ENCODE peak calls at places on chromosomes 16 and 17, in eight cellular contexts. H is cardiac muscle cell, T is upper lobe of left lung, P is upper lobe of right lung, Q is fibroblast of the aortic adventitia, Z is heart left ventricle, S is spleen, L is neural progenitor cell. C is an unnamed sample.

GRCh38 chr17:1646199-1646875 is 805 bp upstream of the SCARF1 start:
- DNase-seq in L (no peak), S (peak), Z (no peak), H (no peak), Q (no peak), T (no peak), P (no peak), C (no peak)

GRCh38 chr17:73308017-73308823 is 3.6 kb downstream of the CDC42EP4 start:
- DNase-seq in Q (peak), L (no peak), S (no peak), T (no peak), P (peak), Z (peak), H (peak), C (peak)

GRCh38 chr17:44829558-44830358 is at the start of gene GJC1:
- DNase-seq in Z (peak), Q (no peak), H (peak), P (peak), S (peak), L (peak), T (peak), C (no peak)

GRCh38 chr17:44599298-44600175 is 42.3 kb downstream of the FZD2 start:
- DNase-seq in L (peak), S (no peak), P (no peak), H (peak), Z (peak), Q (peak), T (no peak), C (peak)

GRCh38 chr17:27579897-27580321 is 51.1 kb upstream of the LGALS9 start:
- DNase-seq in Z (no peak), L (no peak), S (no peak), T (no peak), H (no peak), Q (no peak), P (no peak), C (no peak)

GRCh38 chr16:69112285-69113129 is 7.1 kb downstream of the HAS3 start:
- DNase-seq in T (peak), Z (peak), Q (peak), S (peak), L (peak), P (peak), H (peak), C (no peak)

GRCh38 chr16:72561-73537 is at the start of gene RHBDF1:
- DNase-seq in Z (peak), Q (peak), S (no peak), L (peak), P (peak), T (peak), H (peak), C (no peak)

GRCh38 chr17:34637548-34638525 is 58.5 kb downstream of the TMEM132E start:
- DNase-seq in L (peak), Q (peak), T (peak), Z (peak), S (peak), P (peak), H (peak), C (peak)

GRCh38 chr16:1769402-1770300 is 1.7 kb downstream of the NME3 start:
- DNase-seq in Q (no peak), L (no peak), P (no peak), T (peak), H (no peak), Z (no peak), S (peak), C (no peak)

GRCh38 chr17:36136031-36136430 is 32.4 kb downstream of the CCL4 start:
- DNase-seq in T (no peak), H (no peak), Z (no peak), Q (no peak), P (no peak), S (no peak), L (no peak), C (no peak)

GRCh38 chr17:82108999-82109480 is 11.0 kb upstream of the FASN start:
- DNase-seq in T (peak), H (no peak), S (no peak), Q (no peak), Z (no peak), L (no peak), P (no peak), C (no peak)

GRCh38 chr16:64870859-64871258 is 251.0 kb downstream of the CDH11 start:
- DNase-seq in L (no peak), Q (no peak), Z (no peak), P (no peak), H (no peak), S (no peak), T (no peak), C (no peak)

GRCh38 chr16:28930652-28931051 is 1.1 kb upstream of the CD19 start:
- DNase-seq in T (no peak), S (peak), Z (no peak), L (peak), P (no peak), H (no peak), Q (no peak), C (no peak)

GRCh38 chr16:50668368-50669008 is 12.6 kb downstream of the SNX20 start:
- DNase-seq in H (no peak), L (peak), P (no peak), S (peak), T (no peak), Q (no peak), Z (no peak), C (no peak)

GRCh38 chr16:27491894-27492587 is 57.7 kb downstream of the GTF3C1 start:
- DNase-seq in T (no peak), Q (no peak), P (no peak), Z (no peak), L (no peak), H (no peak), S (peak), C (no peak)

GRCh38 chr17:82301916-82302497 is 15.4 kb downstream of the CD7 start:
- DNase-seq in Z (no peak), Q (no peak), P (peak), L (no peak), T (peak), H (no peak), S (peak), C (no peak)

GRCh38 chr17:65158081-65158480 is 20.9 kb downstream of the RGS9 start:
- DNase-seq in S (no peak), L (no peak), Q (no peak), Z (no peak), P (no peak), T (no peak), H (no peak), C (no peak)

GRCh38 chr16:84543931-84544776 is 39.7 kb upstream of the MEAK7 start:
- DNase-seq in Z (no peak), S (peak), L (no peak), H (no peak), Q (no peak), T (no peak), P (no peak), C (no peak)

GRCh38 chr17:64638552-64639198 is 23.4 kb downstream of the SMURF2 start:
- DNase-seq in L (no peak), T (no peak), H (no peak), Q (no peak), Z (no peak), P (no peak), S (no peak), C (no peak)

GRCh38 chr17:57551321-57552079 is 193.6 kb downstream of the CCDC182 start:
- DNase-seq in S (peak), H (no peak), Z (no peak), P (no peak), L (no peak), T (no peak), Q (no peak), C (no peak)

GRCh38 chr17:74870512-74870911 is 2.3 kb downstream of the FDXR start:
- DNase-seq in Q (peak), H (no peak), L (no peak), Z (no peak), T (no peak), P (no peak), S (no peak), C (no peak)

GRCh38 chr17:47811709-47812108 is 9.9 kb downstream of the OSBPL7 start:
- DNase-seq in H (no peak), P (no peak), S (no peak), L (no peak), Q (no peak), Z (no peak), T (no peak), C (no peak)

GRCh38 chr16:2852003-2852730 is 5.8 kb downstream of the PRSS22 start:
- DNase-seq in S (peak), Z (no peak), P (no peak), H (no peak), T (peak), L (no peak), Q (no peak), C (no peak)

GRCh38 chr17:57480438-57481196 is 224.3 kb downstream of the MSI2 start:
- DNase-seq in T (no peak), P (no peak), H (peak), L (no peak), S (no peak), Q (peak), Z (peak), C (peak)

GRCh38 chr17:69060835-69061234 is at the start of gene ABCA9:
- DNase-seq in H (no peak), P (no peak), S (no peak), Z (no peak), L (no peak), T (no peak), Q (peak), C (peak)

GRCh38 chr16:22727285-22728166 is 86.4 kb upstream of the HS3ST2 start:
- DNase-seq in T (no peak), H (no peak), P (no peak), L (no peak), Z (no peak), Q (no peak), S (no peak), C (no peak)

GRCh38 chr16:88639231-88640038 is 1.1 kb downstream of the IL17C start:
- DNase-seq in P (peak), Z (no peak), T (peak), H (no peak), S (no peak), Q (no peak), L (peak), C (no peak)

GRCh38 chr16:88287219-88287618 is 95.5 kb upstream of the ZNF469 start:
- DNase-seq in T (no peak), Q (peak), L (no peak), H (no peak), Z (no peak), P (no peak), S (no peak), C (no peak)

GRCh38 chr16:4674926-4675530 is 18.3 kb upstream of the NUDT16L1 start:
- DNase-seq in Q (no peak), H (no peak), S (no peak), Z (no peak), P (no peak), L (no peak), T (no peak), C (no peak)

GRCh38 chr16:30382398-30383015 is at the start of gene SEPTIN1:
- DNase-seq in H (no peak), T (peak), L (no peak), Z (peak), S (peak), Q (no peak), P (no peak), C (no peak)

GRCh38 chr16:30379165-30379783 is 3.1 kb downstream of the SEPTIN1 start:
- DNase-seq in L (no peak), S (no peak), T (no peak), Q (no peak), Z (no peak), H (no peak), P (peak), C (no peak)

GRCh38 chr16:30380072-30380471 is 2.3 kb downstream of the SEPTIN1 start:
- DNase-seq in Q (no peak), Z (no peak), L (no peak), S (no peak), P (no peak), T (no peak), H (no peak), C (no peak)

GRCh38 chr16:30380801-30381208 is 1.6 kb downstream of the SEPTIN1 start:
- DNase-seq in H (no peak), Z (no peak), Q (no peak), S (no peak), L (no peak), T (no peak), P (no peak), C (no peak)

DNA sequence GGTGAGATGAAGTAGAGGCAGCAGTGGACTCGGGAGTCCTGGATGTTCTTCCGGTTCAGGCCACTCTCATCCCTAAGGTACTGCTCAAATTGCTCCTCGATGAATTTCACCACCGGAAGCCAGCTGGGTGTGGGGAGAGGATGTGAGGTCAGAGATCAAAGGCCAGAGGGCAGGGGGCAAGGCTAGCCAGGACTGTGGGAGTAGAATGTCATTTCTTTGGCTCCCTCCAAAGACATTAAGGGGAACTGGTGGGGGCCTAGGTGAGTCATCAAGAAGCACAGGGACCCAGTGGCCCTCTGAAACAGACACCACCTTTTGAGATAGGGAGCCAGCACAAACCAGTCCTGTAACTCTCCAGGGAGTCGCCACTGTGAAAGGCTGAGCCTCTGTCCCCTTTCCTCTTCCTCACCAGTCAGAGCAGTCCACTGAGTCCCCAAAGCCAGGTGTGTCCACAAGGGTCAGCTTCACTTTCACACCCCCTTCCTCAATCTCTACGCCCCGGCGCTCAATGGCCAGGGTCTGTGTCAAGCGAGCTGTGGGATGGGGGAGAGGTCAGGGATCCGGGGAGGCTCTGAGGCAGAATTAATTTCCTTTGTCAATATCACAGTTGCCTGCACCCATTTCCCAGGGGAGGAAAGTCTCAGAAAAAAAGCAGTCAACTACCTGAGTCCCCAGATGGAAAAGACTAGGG is 865 bp downstream of the SEPTIN1 start:
- DNase-seq in L (no peak), S (no peak), T (no peak), Q (no peak), Z (peak), P (no peak), H (no peak), C (no peak)
- H3K4me3 ChIP-seq in L (no peak), S (peak), T (no peak), Q (no peak), Z (no peak), P (peak), H (no peak), C (no peak)

GRCh38 chr16:57609541-57610401 is 18.7 kb upstream of the ADGRG1 start:
- DNase-seq in P (peak), S (peak), Z (peak), L (no peak), Q (peak), T (no peak), H (no peak), C (no peak)
- TF ChIP-seq CTCF in P (peak), S (no peak), Z (no peak), L (peak), Q (peak), T (peak), H (peak), C (no peak)

GRCh38 chr17:63440127-63440769 is 5.9 kb downstream of the CYB561 start:
- DNase-seq in Q (no peak), T (no peak), H (no peak), L (no peak), S (no peak), Z (peak), P (no peak), C (no peak)
- H3K4me3 ChIP-seq in Q (no peak), T (no peak), H (no peak), L (no peak), S (no peak), Z (no peak), P (no peak), C (no peak)

DNA sequence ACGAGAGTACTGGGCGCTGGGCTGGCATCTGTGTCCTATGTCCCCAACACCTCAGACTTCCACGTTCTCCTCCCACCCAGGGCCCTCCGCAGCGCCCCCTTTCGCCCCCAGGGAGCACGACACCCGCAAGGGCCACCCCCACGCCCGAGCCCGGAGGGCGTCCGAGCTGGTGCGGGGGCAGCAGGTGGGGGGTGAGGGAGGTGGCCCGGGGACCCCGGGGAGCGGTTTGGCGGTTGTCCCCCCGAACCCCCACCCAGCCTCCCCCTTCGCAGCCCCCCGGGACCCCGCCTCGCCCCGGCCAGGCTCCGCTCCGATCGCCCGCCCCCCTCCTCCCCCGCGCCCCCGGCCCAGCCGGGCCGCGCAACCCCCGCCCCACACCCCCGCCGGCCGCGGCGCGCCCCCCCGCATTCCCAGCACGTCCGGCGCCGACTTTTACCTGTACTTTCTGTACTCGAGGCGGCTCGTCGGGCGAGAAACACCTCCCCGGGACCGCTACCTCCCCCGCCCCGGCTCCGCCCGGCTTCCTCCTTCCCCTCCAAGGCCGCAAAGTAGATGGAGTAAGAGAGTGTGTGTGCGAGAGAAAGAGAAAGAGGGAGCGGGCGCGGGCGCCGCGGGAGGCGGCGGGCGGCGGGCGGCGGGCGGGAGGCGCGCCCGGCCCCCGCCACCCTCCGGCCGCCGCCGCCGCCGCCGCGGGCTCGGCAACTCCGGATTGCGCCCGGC is 897 bp downstream of the CDYL2 start:
- DNase-seq in H (peak), Q (no peak), S (peak), P (peak), L (peak), T (peak), Z (peak), C (no peak)
- TF ChIP-seq CTCF in H (peak), Q (peak), S (no peak), P (peak), L (peak), T (peak), Z (peak), C (peak)

GRCh38 chr17:6713918-6714271 is 726 bp upstream of the SLC13A5 start:
- DNase-seq in T (no peak), S (no peak), L (peak), Q (no peak), Z (no peak), H (no peak), P (no peak), C (no peak)
- H3K4me3 ChIP-seq in T (peak), S (peak), L (peak), Q (no peak), Z (peak), H (peak), P (peak), C (peak)

DNA sequence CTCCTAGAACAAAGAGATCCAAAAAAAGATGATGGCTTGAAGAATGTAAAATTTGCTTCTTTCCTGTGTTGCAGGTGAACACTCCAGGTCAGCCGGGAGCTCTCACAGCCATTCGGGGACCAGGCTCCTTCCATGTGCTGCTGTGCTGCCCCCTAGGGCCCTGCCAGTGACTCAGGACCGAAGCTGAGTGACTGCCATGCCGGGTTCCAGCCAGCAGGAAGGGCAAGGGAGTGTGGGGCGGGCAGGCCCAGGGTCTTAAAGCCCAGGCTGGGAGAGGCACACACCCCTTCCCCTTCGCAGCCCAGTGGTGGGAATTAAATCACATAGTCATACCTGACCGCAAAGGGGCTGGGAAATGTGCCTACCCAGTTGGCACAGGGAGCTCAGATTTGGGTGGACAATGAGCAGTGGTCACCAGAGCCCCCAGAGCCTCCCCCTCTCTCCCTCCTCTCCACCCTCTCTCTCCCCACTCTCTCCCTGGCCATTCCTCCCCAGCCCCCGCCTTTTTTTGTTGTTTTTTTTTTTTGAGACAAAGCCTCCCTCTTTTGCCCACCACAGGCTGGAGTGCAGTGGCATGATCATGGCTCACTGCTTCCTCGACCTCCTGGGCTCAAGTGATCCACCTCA is 11.5 kb downstream of the EPOP start:
- DNase-seq in P (peak), L (peak), Q (peak), S (peak), H (peak), Z (peak), T (no peak), C (no peak)
- TF ChIP-seq CTCF in P (peak), L (peak), Q (peak), S (peak), H (peak), Z (peak), T (peak), C (peak)

GRCh38 chr17:59366773-59367656 is 35.6 kb downstream of the YPEL2 start:
- DNase-seq in Z (peak), H (peak), Q (peak), S (no peak), T (no peak), L (no peak), P (peak), C (no peak)
- H3K4me3 ChIP-seq in Z (no peak), H (peak), Q (no peak), S (no peak), T (peak), L (peak), P (no peak), C (no peak)

C was measured in astrocyte of the cerebellum.